ENCODE peak calls at places on chromosomes 11 and 22, in four cellular contexts. One of them, this sample, is unnamed.

GRCh38 chr22:47918276-47918928 is 1156.0 kb downstream of the TBC1D22A start:
- DNase-seq in WTC11: no peak
- DNase-seq in germinal center: no peak
- DNase-seq in kidney tubule cell: no peak
- DNase-seq in this sample: no peak

GRCh38 chr11:66973956-66974585 is 1.0 kb upstream of the C11orf86 start:
- DNase-seq in WTC11: no peak
- DNase-seq in kidney tubule cell: no peak
- DNase-seq in germinal center: no peak
- DNase-seq in this sample: no peak

GRCh38 chr11:133746663-133747306 is 98.5 kb downstream of the SPATA19 start:
- DNase-seq in WTC11: no peak
- DNase-seq in kidney tubule cell: no peak
- DNase-seq in germinal center: no peak
- DNase-seq in this sample: no peak

GRCh38 chr22:39409630-39410029 is 10.1 kb downstream of the TAB1 start:
- DNase-seq in germinal center: no peak
- DNase-seq in kidney tubule cell: no peak
- DNase-seq in WTC11: no peak
- DNase-seq in this sample: no peak

GRCh38 chr22:26168199-26168915 is 905 bp upstream of the SEZ6L start:
- DNase-seq in germinal center: no peak
- DNase-seq in kidney tubule cell: no peak
- DNase-seq in WTC11: no peak
- DNase-seq in this sample: no peak

GRCh38 chr22:19571995-19572394 is 47.8 kb upstream of the CLDN5 start:
- DNase-seq in germinal center: no peak
- DNase-seq in kidney tubule cell: no peak
- DNase-seq in WTC11: no peak
- DNase-seq in this sample: no peak

GRCh38 chr11:122672892-122673291 is 17.4 kb downstream of the UBASH3B start:
- DNase-seq in germinal center: no peak
- DNase-seq in kidney tubule cell: no peak
- DNase-seq in WTC11: no peak
- DNase-seq in this sample: no peak

GRCh38 chr11:93783362-93783761 is 720 bp upstream of the MED17 start:
- DNase-seq in germinal center: no peak
- DNase-seq in WTC11: no peak
- DNase-seq in kidney tubule cell: no peak
- DNase-seq in this sample: no peak

GRCh38 chr11:43736502-43737193 is 56.1 kb downstream of the HSD17B12 start:
- DNase-seq in kidney tubule cell: peak; percentile 80
- DNase-seq in WTC11: no peak
- DNase-seq in germinal center: no peak
- DNase-seq in this sample: no peak

GRCh38 chr22:28976588-28976987 is 85.0 kb downstream of the C22orf31 start:
- DNase-seq in WTC11: no peak
- DNase-seq in germinal center: no peak
- DNase-seq in kidney tubule cell: peak; percentile 68
- DNase-seq in this sample: peak; percentile 46

GRCh38 chr11:445765-446588 is 4.1 kb upstream of the PTDSS2 start:
- DNase-seq in WTC11: no peak
- DNase-seq in kidney tubule cell: no peak
- DNase-seq in germinal center: no peak
- DNase-seq in this sample: no peak

GRCh38 chr11:22711212-22711770 is 44.9 kb downstream of the GAS2 start:
- DNase-seq in WTC11: no peak
- DNase-seq in germinal center: no peak
- DNase-seq in kidney tubule cell: no peak
- DNase-seq in this sample: no peak

GRCh38 chr11:117180020-117180419 is 1.5 kb downstream of the SIDT2 start:
- DNase-seq in germinal center: no peak
- DNase-seq in kidney tubule cell: no peak
- DNase-seq in WTC11: no peak
- DNase-seq in this sample: no peak

GRCh38 chr11:34613015-34613414 is 7.9 kb upstream of the EHF start:
- DNase-seq in germinal center: no peak
- DNase-seq in WTC11: no peak
- DNase-seq in kidney tubule cell: peak; percentile 70
- DNase-seq in this sample: no peak

GRCh38 chr11:6544921-6545850 is 48.1 kb downstream of the DNHD1 start:
- DNase-seq in germinal center: no peak
- DNase-seq in kidney tubule cell: no peak
- DNase-seq in WTC11: no peak
- DNase-seq in this sample: no peak

GRCh38 chr22:41417622-41418390 is 28.8 kb downstream of the TOB2 start:
- DNase-seq in germinal center: no peak
- DNase-seq in WTC11: no peak
- DNase-seq in kidney tubule cell: peak; percentile 46
- DNase-seq in this sample: no peak

GRCh38 chr11:93000511-93001476 is 31.3 kb downstream of the MTNR1B start:
- DNase-seq in germinal center: no peak
- DNase-seq in kidney tubule cell: peak; percentile 83
- DNase-seq in WTC11: no peak
- DNase-seq in this sample: peak; percentile 37

GRCh38 chr11:39541945-39542351 is 1917.5 kb downstream of the LRRC4C start:
- DNase-seq in WTC11: no peak
- DNase-seq in kidney tubule cell: peak; percentile 58
- DNase-seq in germinal center: no peak
- DNase-seq in this sample: no peak

GRCh38 chr11:117143390-117143789 is 697 bp upstream of the PAFAH1B2 start:
- DNase-seq in kidney tubule cell: peak; percentile 52
- DNase-seq in WTC11: no peak
- DNase-seq in germinal center: peak; percentile 42
- DNase-seq in this sample: peak; percentile 10